ENCODE peak calls at places on chromosomes 7 and 10, in ten cellular contexts. W is suprapubic skin, N is transverse colon, X is A549, Z is tibial nerve, D is ovary, K is sigmoid colon, U is stomach, Y is SK-N-SH, L is HepG2. S is an unnamed sample. For H3K4me1, the result is how much of the 10 kb centered on the place peaks cover.

GRCh38 chr10:18659784-18660561 is 742 bp downstream of the ARL5B start:
- DNase-seq in Y (peak), Z (no peak), N (peak), K (no peak), U (peak), D (no peak), X (no peak), L (peak), W (no peak), S (peak)

GRCh38 chr7:19538036-19538435 is 170.8 kb downstream of the POLR1F start:
- DNase-seq in L (no peak), K (no peak), Z (no peak), X (no peak), N (no peak), U (no peak), W (no peak), Y (no peak), D (no peak), S (no peak)

GRCh38 chr10:70958396-70958795 is 70.0 kb upstream of the PCBD1 start:
- DNase-seq in W (no peak), K (no peak), U (no peak), N (no peak), X (no peak), L (no peak), Z (no peak), D (no peak), Y (no peak), S (no peak)

GRCh38 chr10:65294329-65294728 is 1631.5 kb upstream of the LRRTM3 start:
- DNase-seq in D (no peak), X (no peak), W (no peak), Y (no peak), N (no peak), L (no peak), Z (no peak), K (no peak), U (no peak), S (no peak)

GRCh38 chr10:25933653-25934608 is at the start of gene MYO3A:
- DNase-seq in N (no peak), X (no peak), U (no peak), W (no peak), Z (no peak), L (no peak), K (no peak), D (no peak), Y (peak), S (peak)

GRCh38 chr7:10913457-10913856 is 60.2 kb upstream of the PHF14 start:
- DNase-seq in Y (no peak), U (no peak), D (no peak), Z (no peak), K (no peak), W (no peak), X (no peak), L (no peak), N (no peak), S (no peak)

GRCh38 chr7:117188949-117189348 is 133.9 kb downstream of the WNT2 start:
- DNase-seq in X (no peak), U (no peak), K (no peak), W (no peak), D (no peak), N (no peak), Y (no peak), Z (no peak), L (no peak), S (no peak)

GRCh38 chr10:92094960-92095359 is 171.4 kb downstream of the BTAF1 start:
- DNase-seq in U (no peak), X (no peak), N (no peak), D (no peak), W (no peak), Y (no peak), L (no peak), Z (no peak), K (no peak), S (no peak)

GRCh38 chr10:122525788-122526187 is 34.8 kb upstream of the DMBT1 start:
- DNase-seq in Y (no peak), Z (no peak), N (peak), L (peak), K (no peak), U (no peak), D (no peak), X (no peak), W (peak), S (no peak)

GRCh38 chr7:47415289-47416212 is 166.4 kb downstream of the TNS3 start:
- DNase-seq in Z (no peak), L (no peak), X (no peak), W (peak), K (peak), Y (peak), U (no peak), D (no peak), N (no peak), S (no peak)

GRCh38 chr10:64416011-64416410 is 894.8 kb downstream of the REEP3 start:
- DNase-seq in W (no peak), N (no peak), D (no peak), K (no peak), L (no peak), Y (no peak), U (no peak), X (no peak), Z (no peak), S (no peak)

GRCh38 chr7:103528152-103528551 is 82.1 kb upstream of the SLC26A5 start:
- DNase-seq in X (no peak), Z (no peak), U (no peak), Y (no peak), N (no peak), L (no peak), K (no peak), D (no peak), W (no peak), S (no peak)

GRCh38 chr7:103521917-103522316 is 75.9 kb upstream of the SLC26A5 start:
- DNase-seq in K (no peak), D (no peak), N (no peak), U (no peak), Y (no peak), L (no peak), X (no peak), W (no peak), Z (no peak), S (no peak)

GRCh38 chr7:103524042-103524907 is 78.3 kb upstream of the SLC26A5 start:
- DNase-seq in X (peak), L (peak), D (no peak), Z (no peak), Y (peak), N (no peak), U (no peak), W (no peak), K (no peak), S (no peak)
- TF ChIP-seq EP300 in X (no peak), L (no peak), D (no peak), Z (no peak), Y (no peak), N (no peak), U (no peak), W (no peak), K (no peak), S (no peak)

GRCh38 chr10:38054361-38054797 is 39.8 kb upstream of the ZNF37A start:
- DNase-seq in Z (no peak), K (no peak), X (no peak), L (no peak), Y (no peak), N (no peak), D (no peak), U (no peak), W (no peak), S (no peak)
- H3K4me1 ChIP-seq in Z (under half), K (under half), X (under half), L (under half), Y (under half), N (under half), D (under half), U (under half), W (under half), S (under half)

DNA sequence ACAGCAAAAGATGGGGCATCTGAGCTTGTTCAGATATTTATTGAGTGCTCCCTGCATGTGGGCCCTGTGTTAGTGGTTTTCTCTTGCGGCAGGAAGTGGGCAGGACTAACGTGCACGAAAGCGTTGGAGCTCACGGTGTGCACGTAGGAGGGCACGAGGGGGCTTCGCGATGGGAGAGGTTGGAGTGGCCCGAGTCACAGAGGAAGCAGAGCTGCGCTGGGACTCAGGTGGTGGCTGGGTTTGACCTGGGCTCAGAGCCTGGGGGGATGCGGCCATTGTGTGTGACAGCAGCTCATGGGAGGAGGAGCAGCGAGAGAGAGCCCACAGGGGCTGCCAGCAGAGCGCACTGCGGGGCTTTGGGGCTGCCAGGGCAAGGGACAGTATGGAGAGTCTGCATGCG is 7.7 kb downstream of the ZSCAN25 start:
- DNase-seq in W (no peak), N (peak), L (no peak), Y (no peak), K (no peak), U (no peak), Z (no peak), X (no peak), D (no peak), S (peak)
- TF ChIP-seq EP300 in W (no peak), N (no peak), L (no peak), Y (no peak), K (no peak), U (no peak), Z (no peak), X (no peak), D (no peak), S (no peak)

DNA sequence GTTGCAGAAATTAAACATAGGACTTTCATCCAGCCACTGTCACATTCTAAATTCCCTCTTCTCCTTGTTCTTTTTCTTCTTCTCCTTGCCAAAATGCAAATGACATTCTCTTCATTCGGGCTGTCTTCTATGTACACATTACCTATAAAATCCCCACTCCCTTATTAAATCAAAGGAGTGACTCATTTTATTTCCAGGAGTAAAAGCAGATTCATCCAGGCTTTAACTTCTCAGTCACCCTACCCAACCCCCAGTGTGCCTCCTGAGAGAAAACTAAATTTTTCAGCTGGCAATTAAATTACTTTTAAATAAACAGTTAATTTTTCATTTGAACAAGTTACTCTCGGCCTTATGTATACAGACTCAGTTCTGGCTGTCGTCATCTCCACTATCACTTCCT is 223.9 kb upstream of the SHH start:
- DNase-seq in Z (no peak), N (no peak), W (no peak), K (no peak), U (no peak), Y (no peak), L (no peak), X (no peak), D (no peak), S (no peak)
- H3K4me1 ChIP-seq in Z (under half), N (under half), W (under half), K (under half), U (under half), Y (under half), L (under half), X (under half), D (under half), S (under half)

DNA sequence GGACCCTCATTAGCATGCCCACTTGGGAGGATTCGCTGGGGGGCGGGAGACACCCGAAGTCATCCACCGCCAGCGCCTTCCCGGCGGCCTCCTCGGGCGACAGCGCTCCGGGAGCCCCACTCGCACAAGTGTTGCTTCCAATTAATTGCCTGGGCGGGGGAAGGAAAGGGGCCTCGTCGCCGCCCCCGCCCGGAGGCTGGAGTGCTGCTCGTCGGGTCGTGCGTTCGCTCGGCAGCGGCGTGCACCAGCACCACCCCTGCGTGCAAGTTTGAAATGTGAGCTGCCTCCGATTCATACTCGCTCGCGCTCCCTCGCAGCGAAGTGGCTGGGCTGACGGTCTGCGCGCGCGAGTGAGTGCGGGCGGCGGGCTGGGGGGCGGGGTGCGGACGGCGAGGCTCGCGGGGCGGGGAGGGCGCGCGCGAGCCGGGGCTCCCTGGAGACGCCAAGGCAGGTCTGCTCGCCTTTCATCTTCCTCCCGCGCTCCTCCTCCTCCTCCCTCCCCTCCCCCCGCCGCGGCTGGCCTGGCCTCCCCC is 104.6 kb upstream of the PPIF start:
- DNase-seq in Y (peak), X (no peak), W (no peak), N (peak), L (no peak), U (peak), Z (no peak), K (peak), D (peak), S (peak)
- TF ChIP-seq EP300 in Y (no peak), X (no peak), W (no peak), N (no peak), L (no peak), U (no peak), Z (no peak), K (no peak), D (no peak), S (no peak)

GRCh38 chr10:3887404-3887803 is 102.4 kb upstream of the KLF6 start:
- DNase-seq in D (no peak), L (no peak), U (no peak), N (no peak), Z (no peak), K (peak), Y (no peak), X (no peak), W (no peak), S (no peak)
- H3K4me1 ChIP-seq in D (under half), L (half or more), U (under half), N (under half), Z (under half), K (under half), Y (under half), X (half or more), W (under half), S (under half)

GRCh38 chr10:103609231-103610082 is 116.0 kb downstream of the NEURL1 start:
- DNase-seq in Y (no peak), D (no peak), K (no peak), Z (no peak), L (no peak), X (no peak), W (no peak), U (no peak), N (no peak), S (no peak)

GRCh38 chr10:103603382-103603781 is 109.9 kb downstream of the NEURL1 start:
- DNase-seq in N (no peak), Z (no peak), U (no peak), Y (peak), K (no peak), X (no peak), D (no peak), W (no peak), L (no peak), S (no peak)

GRCh38 chr10:103602852-103603155 is 109.3 kb downstream of the NEURL1 start:
- DNase-seq in N (no peak), Y (no peak), Z (no peak), L (no peak), X (no peak), K (no peak), U (no peak), D (no peak), W (no peak), S (peak)

GRCh38 chr10:103602028-103602851 is 108.7 kb downstream of the NEURL1 start:
- DNase-seq in Y (peak), Z (no peak), N (no peak), L (no peak), K (no peak), D (no peak), X (no peak), W (no peak), U (no peak), S (peak)

GRCh38 chr10:103605359-103606156 is 112.1 kb downstream of the NEURL1 start:
- DNase-seq in Y (peak), W (no peak), X (peak), Z (peak), U (peak), N (peak), L (peak), D (peak), K (peak), S (no peak)
- TF ChIP-seq EP300 in Y (no peak), W (no peak), X (no peak), Z (no peak), U (no peak), N (no peak), L (no peak), D (no peak), K (no peak), S (no peak)

GRCh38 chr7:41694490-41694889 is 8.4 kb downstream of the INHBA start:
- DNase-seq in L (no peak), D (no peak), Y (no peak), K (no peak), N (no peak), W (no peak), U (no peak), Z (no peak), X (no peak), S (no peak)
- H3K4me1 ChIP-seq in L (under half), D (under half), Y (under half), K (under half), N (under half), W (under half), U (under half), Z (under half), X (under half), S (under half)

GRCh38 chr7:159032753-159033472 is 111.8 kb downstream of the VIPR2 start:
- DNase-seq in Y (no peak), W (peak), N (peak), D (no peak), X (no peak), U (peak), Z (peak), K (peak), L (no peak), S (no peak)
- TF ChIP-seq EP300 in Y (no peak), W (no peak), N (no peak), D (no peak), X (no peak), U (no peak), Z (no peak), K (no peak), L (no peak), S (no peak)

GRCh38 chr10:62021978-62022802 is 120.7 kb downstream of the ARID5B start:
- DNase-seq in Y (no peak), Z (no peak), X (no peak), N (no peak), W (no peak), D (no peak), U (no peak), K (no peak), L (no peak), S (no peak)
- H3K4me1 ChIP-seq in Y (under half), Z (under half), X (under half), N (under half), W (half or more), D (under half), U (half or more), K (under half), L (under half), S (under half)